ENCODE peak calls at places on chromosomes 13 and 19, in four cellular contexts. X is cerebellum, L is nephron progenitor cell, R is hepatocyte. J is an unnamed sample.

GRCh38 chr13:29496241-29496712 is 99.2 kb downstream of the SLC7A1 start:
- DNase-seq in X (peak), L (no peak), R (no peak), J (no peak)

GRCh38 chr19:19554074-19555023 is 16.3 kb downstream of the CILP2 start:
- DNase-seq in X (no peak), L (peak), R (peak), J (no peak)

GRCh38 chr13:113060557-113061270 is 44.9 kb upstream of the F7 start:
- DNase-seq in X (no peak), L (no peak), R (no peak), J (no peak)

GRCh38 chr13:41111454-41111853 is 21.1 kb downstream of the KBTBD6 start:
- DNase-seq in X (no peak), L (no peak), R (no peak), J (no peak)

GRCh38 chr13:99228737-99229691 is 28.4 kb downstream of the UBAC2 start:
- DNase-seq in X (no peak), L (no peak), R (no peak), J (no peak)

GRCh38 chr19:3257071-3257470 is 32.6 kb downstream of the CELF5 start:
- DNase-seq in X (no peak), L (no peak), R (no peak), J (no peak)

GRCh38 chr13:113897161-113897560 is 33.3 kb upstream of the GAS6 start:
- DNase-seq in X (no peak), L (no peak), R (no peak), J (no peak)

GRCh38 chr13:41995946-41996345 is 35.0 kb upstream of the VWA8 start:
- DNase-seq in X (no peak), L (no peak), R (peak), J (no peak)

J was measured in midbrain.